ENCODE peak calls at places on chromosomes 5 and 9, in seven cellular contexts. One of them, this sample, is unnamed.

GRCh38 chr9:89549031-89549644 is 51.2 kb upstream of the SEMA4D start:
- DNase-seq in keratinocyte: no peak
- DNase-seq in H1: peak; percentile 90
- DNase-seq in IMR-90: peak; percentile 59
- DNase-seq in HCT116: peak; percentile 52
- DNase-seq in GM23248: peak; percentile 73
- DNase-seq in neuronal stem cell: peak; percentile 44
- DNase-seq in this sample: peak; percentile 89

GRCh38 chr5:161058751-161059150 is 206.7 kb upstream of the ATP10B start:
- DNase-seq in HCT116: no peak
- DNase-seq in keratinocyte: no peak
- DNase-seq in GM23248: no peak
- DNase-seq in H1: no peak
- DNase-seq in IMR-90: no peak
- DNase-seq in neuronal stem cell: no peak
- DNase-seq in this sample: no peak

GRCh38 chr5:169162407-169162806 is 138.5 kb downstream of the SLIT3 start:
- DNase-seq in keratinocyte: no peak
- DNase-seq in GM23248: peak; percentile 83
- DNase-seq in H1: no peak
- DNase-seq in HCT116: no peak
- DNase-seq in IMR-90: no peak
- DNase-seq in neuronal stem cell: no peak
- DNase-seq in this sample: no peak

GRCh38 chr9:137670391-137671195 is 51.8 kb downstream of the EHMT1 start:
- DNase-seq in HCT116: no peak
- DNase-seq in GM23248: peak; percentile 60
- DNase-seq in H1: peak; percentile 69
- DNase-seq in keratinocyte: no peak
- DNase-seq in neuronal stem cell: peak; percentile 56
- DNase-seq in IMR-90: no peak
- DNase-seq in this sample: no peak

GRCh38 chr9:2630158-2630557 is 8.6 kb downstream of the VLDLR start:
- DNase-seq in GM23248: no peak
- DNase-seq in H1: no peak
- DNase-seq in HCT116: no peak
- DNase-seq in IMR-90: no peak
- DNase-seq in keratinocyte: no peak
- DNase-seq in neuronal stem cell: no peak
- DNase-seq in this sample: no peak

GRCh38 chr9:134189475-134190231 is 25.3 kb upstream of the RNU6ATAC start:
- DNase-seq in neuronal stem cell: no peak
- DNase-seq in GM23248: no peak
- DNase-seq in keratinocyte: no peak
- DNase-seq in HCT116: no peak
- DNase-seq in H1: no peak
- DNase-seq in IMR-90: no peak
- DNase-seq in this sample: no peak

GRCh38 chr5:116534988-116535387 is 39.6 kb downstream of the SEMA6A start:
- DNase-seq in GM23248: no peak
- DNase-seq in neuronal stem cell: no peak
- DNase-seq in HCT116: no peak
- DNase-seq in H1: no peak
- DNase-seq in keratinocyte: no peak
- DNase-seq in IMR-90: no peak
- DNase-seq in this sample: no peak

GRCh38 chr5:34687269-34688011 is 31.3 kb downstream of the RAI14 start:
- DNase-seq in keratinocyte: no peak
- DNase-seq in H1: no peak
- DNase-seq in neuronal stem cell: no peak
- DNase-seq in IMR-90: peak; percentile 90
- DNase-seq in GM23248: peak; percentile 75
- DNase-seq in HCT116: peak; percentile 28
- DNase-seq in this sample: no peak

GRCh38 chr5:90783460-90784333 is 225.1 kb downstream of the ADGRV1 start:
- DNase-seq in IMR-90: peak; percentile 51
- DNase-seq in keratinocyte: peak; percentile 15
- DNase-seq in HCT116: peak; percentile 48
- DNase-seq in H1: peak; percentile 92
- DNase-seq in neuronal stem cell: peak; percentile 73
- DNase-seq in GM23248: peak; percentile 64
- DNase-seq in this sample: peak; percentile 89

GRCh38 chr9:127370651-127371648 is 26.0 kb upstream of the SLC2A8 start:
- DNase-seq in HCT116: no peak
- DNase-seq in IMR-90: no peak
- DNase-seq in H1: peak; percentile 43
- DNase-seq in keratinocyte: no peak
- DNase-seq in GM23248: no peak
- DNase-seq in neuronal stem cell: no peak
- DNase-seq in this sample: no peak

DNA sequence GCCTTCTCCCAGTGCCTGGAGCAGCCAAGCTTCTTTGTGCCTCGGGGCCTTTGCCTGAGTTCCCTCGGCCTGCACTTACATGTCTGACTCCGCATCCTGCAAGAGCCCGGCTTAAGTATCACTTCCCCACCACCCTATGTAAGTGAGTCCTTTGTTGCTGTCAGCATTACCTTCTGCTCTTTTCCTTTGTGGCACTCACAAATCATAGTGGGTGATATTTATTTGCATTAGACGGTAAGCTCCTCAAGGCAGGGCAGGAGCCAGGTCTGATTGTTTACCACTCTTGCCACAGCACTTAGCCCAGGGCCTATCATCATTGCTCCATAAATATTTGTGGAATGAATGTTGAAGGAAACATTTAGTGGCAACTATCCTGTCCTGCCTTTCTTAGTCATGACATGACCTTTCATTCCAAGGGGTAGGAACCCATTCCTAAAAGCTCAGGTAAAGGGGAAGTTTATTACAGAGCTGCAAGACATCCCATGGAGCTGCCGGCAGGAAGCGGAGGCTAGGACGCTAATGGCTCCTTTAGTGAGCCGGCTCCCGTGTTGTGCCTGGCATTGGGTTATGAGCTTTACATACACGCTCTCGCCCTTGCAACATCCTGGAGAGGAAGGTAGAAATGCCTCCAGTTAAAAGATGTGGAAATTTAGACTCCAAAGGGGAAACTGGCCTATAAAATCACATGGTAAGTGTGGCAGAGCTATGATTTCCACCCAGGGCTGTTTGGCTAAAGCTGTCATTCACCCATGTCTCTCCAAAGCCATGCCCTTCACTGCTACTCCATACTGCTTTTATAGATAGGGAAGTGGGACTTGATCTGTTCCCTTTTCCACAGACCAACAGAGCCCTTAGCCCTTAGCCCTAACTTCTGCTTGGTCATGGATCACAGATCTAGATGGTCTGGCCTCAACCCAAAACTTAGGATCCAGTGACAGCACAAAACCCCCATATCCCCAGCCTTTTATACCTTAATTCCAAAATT is 5.0 kb downstream of the GM2A start:
- DNase-seq in H1: no peak
- DNase-seq in IMR-90: peak; percentile 19
- DNase-seq in HCT116: no peak
- DNase-seq in keratinocyte: peak; percentile 66
- DNase-seq in neuronal stem cell: no peak
- DNase-seq in GM23248: peak; percentile 58
- DNase-seq in this sample: peak; percentile 62
- H3K9ac ChIP-seq in H1: no peak overlapping the region
- H3K9ac ChIP-seq in IMR-90: no peak overlapping the region
- H3K9ac ChIP-seq in HCT116: no peak overlapping the region
- H3K9ac ChIP-seq in keratinocyte: peak overlapping the region; percentile 45
- H3K9ac ChIP-seq in neuronal stem cell: no peak overlapping the region
- H3K9ac ChIP-seq in GM23248: no peak overlapping the region
- H3K9ac ChIP-seq in this sample: peak overlapping the region; percentile 5

DNA sequence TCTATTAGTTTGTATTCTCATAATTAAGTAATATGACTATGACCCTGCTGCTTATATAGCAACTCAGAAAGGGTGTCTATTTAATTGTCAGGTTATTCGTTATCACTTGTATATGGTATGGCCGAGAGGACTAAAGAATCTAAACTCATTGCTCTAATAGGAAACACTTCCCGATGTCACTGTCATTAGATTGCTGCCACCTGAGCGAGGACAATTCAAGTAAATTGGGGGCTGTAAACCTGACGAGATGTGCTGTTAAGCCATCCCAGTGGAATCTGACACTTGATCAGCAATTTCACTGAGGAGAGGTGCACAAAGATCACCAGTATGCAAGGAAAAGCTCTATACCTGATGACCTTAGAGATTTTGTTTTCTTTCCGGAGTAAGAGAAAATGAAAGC is 1319.3 kb downstream of the MAT2B start:
- DNase-seq in HCT116: no peak
- DNase-seq in neuronal stem cell: no peak
- DNase-seq in GM23248: no peak
- DNase-seq in keratinocyte: no peak
- DNase-seq in H1: no peak
- DNase-seq in IMR-90: no peak
- DNase-seq in this sample: no peak
- H2AFZ ChIP-seq in HCT116: no peak overlapping the region
- H2AFZ ChIP-seq in neuronal stem cell: no peak overlapping the region
- H2AFZ ChIP-seq in GM23248: no peak overlapping the region
- H2AFZ ChIP-seq in keratinocyte: no peak overlapping the region
- H2AFZ ChIP-seq in H1: no peak overlapping the region
- H2AFZ ChIP-seq in IMR-90: no peak overlapping the region
- H2AFZ ChIP-seq in this sample: no peak overlapping the region

GRCh38 chr9:12785251-12785880 is 10.5 kb downstream of the LURAP1L start:
- DNase-seq in HCT116: peak; percentile 60
- DNase-seq in IMR-90: peak; percentile 55
- DNase-seq in H1: no peak
- DNase-seq in keratinocyte: no peak
- DNase-seq in neuronal stem cell: no peak
- DNase-seq in GM23248: peak; percentile 47
- DNase-seq in this sample: no peak
- H3K9ac ChIP-seq in HCT116: peak overlapping the region; percentile 59
- H3K9ac ChIP-seq in IMR-90: peak overlapping the region; percentile 23
- H3K9ac ChIP-seq in H1: no peak overlapping the region
- H3K9ac ChIP-seq in keratinocyte: peak overlapping the region; percentile 80
- H3K9ac ChIP-seq in neuronal stem cell: no peak overlapping the region
- H3K9ac ChIP-seq in GM23248: peak overlapping the region; percentile 68
- H3K9ac ChIP-seq in this sample: no peak overlapping the region

DNA sequence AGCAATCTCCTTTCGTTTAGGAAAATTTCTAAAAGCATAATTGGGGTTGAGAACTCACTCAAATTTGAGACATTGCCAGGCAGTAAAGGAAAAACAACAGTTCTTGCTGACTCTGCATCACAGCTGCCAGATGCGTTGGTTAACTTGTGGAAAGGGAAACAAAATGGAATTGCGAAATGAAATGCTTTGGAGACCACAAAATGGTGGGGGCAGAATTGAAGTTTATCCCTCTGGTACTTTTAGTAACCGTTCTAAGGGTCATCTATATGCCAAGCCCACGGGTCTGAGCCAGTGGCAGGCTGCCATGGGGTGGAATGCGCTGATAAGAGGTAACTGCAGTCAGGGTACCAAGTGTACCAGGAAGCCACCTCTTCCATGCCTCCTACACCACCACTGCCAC is 28.6 kb upstream of the SELENOP start:
- DNase-seq in neuronal stem cell: no peak
- DNase-seq in H1: no peak
- DNase-seq in GM23248: peak; percentile 86
- DNase-seq in IMR-90: peak; percentile 58
- DNase-seq in keratinocyte: no peak
- DNase-seq in HCT116: no peak
- DNase-seq in this sample: no peak
- H2AFZ ChIP-seq in neuronal stem cell: no peak overlapping the region
- H2AFZ ChIP-seq in H1: peak overlapping the region; percentile 31
- H2AFZ ChIP-seq in GM23248: peak overlapping the region; percentile 4
- H2AFZ ChIP-seq in IMR-90: no peak overlapping the region
- H2AFZ ChIP-seq in keratinocyte: peak overlapping the region; percentile 30
- H2AFZ ChIP-seq in HCT116: no peak overlapping the region
- H2AFZ ChIP-seq in this sample: no peak overlapping the region

DNA sequence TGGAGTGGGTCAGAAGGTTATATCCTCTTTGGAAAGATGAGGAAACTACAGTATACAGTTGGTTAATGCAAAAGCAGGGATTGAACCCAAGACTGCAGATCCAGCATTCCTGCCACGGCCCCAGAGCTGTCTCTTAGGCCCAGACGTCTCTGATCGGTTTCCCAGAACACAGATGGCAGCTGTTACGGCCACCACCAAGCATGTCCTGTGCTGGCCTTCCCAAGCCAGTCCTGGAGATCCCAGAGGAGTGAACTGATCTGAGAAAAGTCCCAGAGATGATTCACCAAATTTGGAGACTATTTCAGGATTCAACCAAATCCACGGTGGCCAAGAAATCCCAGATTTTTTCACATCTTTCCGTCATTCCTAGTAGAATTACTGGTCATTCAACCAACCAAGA is 20.1 kb downstream of the TNIP1 start:
- DNase-seq in keratinocyte: no peak
- DNase-seq in IMR-90: no peak
- DNase-seq in GM23248: no peak
- DNase-seq in neuronal stem cell: no peak
- DNase-seq in H1: no peak
- DNase-seq in HCT116: no peak
- DNase-seq in this sample: no peak
- H3K9ac ChIP-seq in keratinocyte: no peak overlapping the region
- H3K9ac ChIP-seq in IMR-90: no peak overlapping the region
- H3K9ac ChIP-seq in GM23248: no peak overlapping the region
- H3K9ac ChIP-seq in neuronal stem cell: no peak overlapping the region
- H3K9ac ChIP-seq in H1: no peak overlapping the region
- H3K9ac ChIP-seq in HCT116: no peak overlapping the region
- H3K9ac ChIP-seq in this sample: peak overlapping the region; percentile 51